ENCODE peak calls at places on chromosomes 12 and 14, in seven cellular contexts. G is GM23338; Z is SK-MEL-5; W is AG04450; C is CD4-positive, alpha-beta T cell; H is substantia nigra; X is Calu3. U is an unnamed sample.

GRCh38 chr14:103126088-103126872 is 3.0 kb downstream of the TNFAIP2 start:
- DNase-seq in C (no peak), G (no peak), Z (no peak), X (no peak), W (no peak), H (no peak), U (no peak)

GRCh38 chr12:93699271-93700141 is 22.3 kb downstream of the CRADD start:
- DNase-seq in C (no peak), H (no peak), Z (no peak), X (no peak), W (peak; percentile 76), G (peak; percentile 68), U (no peak)

GRCh38 chr14:69673099-69673498 is 61.7 kb downstream of the SUSD6 start:
- DNase-seq in G (no peak), W (no peak), X (no peak), C (no peak), Z (no peak), H (no peak), U (no peak)

GRCh38 chr12:67424784-67425183 is 155.6 kb downstream of the CAND1 start:
- DNase-seq in Z (peak; percentile 37), G (no peak), W (no peak), H (no peak), C (no peak), X (no peak), U (no peak)

GRCh38 chr14:75084513-75084912 is 15.1 kb downstream of the ZC2HC1C start:
- DNase-seq in Z (no peak), X (no peak), H (no peak), C (no peak), G (no peak), W (no peak), U (no peak)

GRCh38 chr12:6056406-6057211 is 67.9 kb downstream of the VWF start:
- DNase-seq in W (no peak), C (peak; percentile 16), G (peak; percentile 85), X (no peak), Z (peak; percentile 33), H (no peak), U (no peak)

GRCh38 chr14:69247691-69248440 is 12.1 kb upstream of the GALNT16 start:
- DNase-seq in X (no peak), C (no peak), G (no peak), H (no peak), W (peak; percentile 86), Z (no peak), U (no peak)

GRCh38 chr12:18443768-18444437 is 182.6 kb downstream of the PIK3C2G start:
- DNase-seq in W (no peak), H (no peak), C (no peak), X (peak; percentile 5), G (no peak), Z (no peak), U (no peak)

GRCh38 chr14:68979722-68980552 is 835 bp upstream of the ACTN1 start:
- DNase-seq in C (no peak), W (no peak), H (no peak), Z (no peak), X (peak; percentile 33), G (peak; percentile 83), U (peak; percentile 55)

GRCh38 chr12:122200541-122201175 is 2.9 kb upstream of the B3GNT4 start:
- DNase-seq in H (no peak), C (no peak), G (peak; percentile 64), Z (no peak), W (no peak), X (no peak), U (no peak)

GRCh38 chr14:71692496-71692895 is 239.7 kb upstream of the RGS6 start:
- DNase-seq in W (no peak), C (no peak), X (no peak), G (no peak), H (peak; percentile 50), Z (no peak), U (no peak)

GRCh38 chr12:65098364-65098763 is 22.7 kb downstream of the WIF1 start:
- DNase-seq in C (no peak), W (no peak), H (no peak), Z (no peak), G (no peak), X (no peak), U (no peak)

GRCh38 chr12:54840293-54840692 is 14.0 kb upstream of the MUCL1 start:
- DNase-seq in G (no peak), Z (no peak), H (no peak), X (no peak), W (no peak), C (no peak), U (no peak)

GRCh38 chr12:125129592-125130255 is 64.5 kb downstream of the AACS start:
- DNase-seq in G (no peak), W (no peak), H (no peak), C (no peak), X (no peak), Z (no peak), U (no peak)

GRCh38 chr14:35897616-35898111 is 71.5 kb downstream of the BRMS1L start:
- DNase-seq in H (peak; percentile 81), X (peak; percentile 69), Z (no peak), G (peak; percentile 18), W (no peak), C (no peak), U (no peak)

GRCh38 chr14:94031880-94032279 is 5.7 kb downstream of the OTUB2 start:
- DNase-seq in C (no peak), H (no peak), X (no peak), Z (no peak), G (no peak), W (no peak), U (peak; percentile 48)

GRCh38 chr12:96774501-96775256 is 132.4 kb upstream of the NEDD1 start:
- DNase-seq in X (no peak), G (no peak), H (no peak), C (no peak), W (no peak), Z (no peak), U (no peak)

GRCh38 chr12:1584326-1584725 is 10.1 kb downstream of the FBXL14 start:
- DNase-seq in H (no peak), C (no peak), W (no peak), G (no peak), X (no peak), Z (no peak), U (no peak)

GRCh38 chr12:92593734-92594402 is 108.9 kb upstream of the PLEKHG7 start:
- DNase-seq in W (no peak), G (no peak), H (no peak), Z (no peak), X (peak; percentile 30), C (peak; percentile 82), U (no peak)

GRCh38 chr12:117980621-117981020 is 11.8 kb upstream of the KSR2 start:
- DNase-seq in H (no peak), G (no peak), X (no peak), W (no peak), Z (no peak), C (no peak), U (no peak)

GRCh38 chr14:61326847-61327246 is 5.5 kb downstream of the PRKCH start:
- DNase-seq in C (no peak), G (peak; percentile 53), H (no peak), X (peak; percentile 66), Z (no peak), W (no peak), U (no peak)

GRCh38 chr12:25052191-25053020 is 103.5 kb upstream of the BCAT1 start:
- DNase-seq in X (no peak), H (peak; percentile 6), G (peak; percentile 22), Z (no peak), C (peak; percentile 41), W (no peak), U (no peak)

GRCh38 chr14:94679106-94679819 is 67.1 kb downstream of the SERPINA3 start:
- DNase-seq in Z (no peak), X (no peak), H (no peak), G (no peak), W (no peak), C (no peak), U (no peak)

GRCh38 chr12:27673285-27673684 is 23.0 kb upstream of the REP15 start:
- DNase-seq in W (no peak), C (no peak), Z (no peak), X (no peak), G (no peak), H (no peak), U (no peak)

GRCh38 chr12:42119085-42119633 is 25.5 kb downstream of the GXYLT1 start:
- DNase-seq in H (no peak), G (no peak), Z (no peak), X (no peak), W (peak; percentile 85), C (no peak), U (no peak)

GRCh38 chr14:59870277-59871165 is at the start of gene RTN1:
- DNase-seq in W (peak; percentile 2), Z (peak; percentile 9), C (no peak), H (peak; percentile 78), X (peak; percentile 17), G (peak; percentile 85), U (peak; percentile 15)

GRCh38 chr14:62097072-62097471 is 334.9 kb downstream of the SNAPC1 start:
- DNase-seq in Z (no peak), C (no peak), W (no peak), X (no peak), G (no peak), H (no peak), U (no peak)

GRCh38 chr14:90624228-90624627 is 192.0 kb downstream of the TTC7B start:
- DNase-seq in Z (no peak), G (no peak), W (no peak), C (no peak), H (no peak), X (peak; percentile 51), U (peak; percentile 19)

GRCh38 chr12:26125451-26126339 is 858 bp upstream of the BHLHE41 start:
- DNase-seq in G (peak; percentile 82), W (no peak), Z (peak; percentile 80), H (peak; percentile 71), X (peak; percentile 85), C (no peak), U (peak; percentile 93)